ENCODE peak calls at places on chromosomes 6 and 20, in ten cellular contexts. B is A549, H is IMR-90, S is spleen, F is breast epithelium, W is right lobe of liver, Q is gastrocnemius medialis, P is heart left ventricle, E is GM12892, X is body of pancreas. O is an unnamed sample.

GRCh38 chr6:29376003-29376402 is 912 bp upstream of the OR12D3 start:
- DNase-seq in B (peak), H (no peak), S (no peak), F (no peak), W (no peak), Q (no peak), P (no peak), E (no peak), X (no peak), O (no peak)

GRCh38 chr6:36514554-36515456 is 32.5 kb downstream of the STK38 start:
- DNase-seq in B (no peak), H (no peak), S (no peak), F (no peak), W (peak), Q (no peak), P (no peak), E (no peak), X (peak), O (no peak)

GRCh38 chr6:87909849-87910248 is 137.8 kb upstream of the SPACA1 start:
- DNase-seq in B (no peak), H (peak), S (no peak), F (no peak), W (no peak), Q (no peak), P (no peak), E (no peak), X (no peak), O (peak)

GRCh38 chr20:16500197-16500596 is 73.1 kb downstream of the KIF16B start:
- DNase-seq in B (no peak), H (no peak), S (no peak), F (no peak), W (no peak), Q (no peak), P (no peak), E (no peak), X (no peak), O (no peak)

GRCh38 chr20:61355096-61355495 is 103.0 kb downstream of the CDH4 start:
- DNase-seq in B (no peak), H (no peak), S (peak), F (no peak), W (no peak), Q (no peak), P (no peak), E (no peak), X (no peak), O (no peak)

GRCh38 chr20:22333885-22334545 is 250.4 kb downstream of the FOXA2 start:
- DNase-seq in B (peak), H (peak), S (no peak), F (peak), W (no peak), Q (peak), P (peak), E (peak), X (peak), O (peak)

GRCh38 chr6:152146385-152146784 is 338.9 kb downstream of the ESR1 start:
- DNase-seq in B (no peak), H (peak), S (no peak), F (no peak), W (no peak), Q (no peak), P (no peak), E (no peak), X (no peak), O (peak)

GRCh38 chr20:48937674-48938073 is 16.2 kb downstream of the ARFGEF2 start:
- DNase-seq in B (no peak), H (no peak), S (no peak), F (no peak), W (no peak), Q (no peak), P (no peak), E (no peak), X (peak), O (no peak)

GRCh38 chr6:5139828-5140771 is 55.0 kb downstream of the PPP1R3G start:
- DNase-seq in B (no peak), H (no peak), S (no peak), F (no peak), W (no peak), Q (no peak), P (no peak), E (no peak), X (no peak), O (no peak)

GRCh38 chr6:42251500-42251899 is 33.8 kb upstream of the MRPS10 start:
- DNase-seq in B (no peak), H (peak), S (no peak), F (no peak), W (no peak), Q (no peak), P (no peak), E (no peak), X (no peak), O (no peak)

GRCh38 chr6:3696525-3696924 is 55.0 kb downstream of the PXDC1 start:
- DNase-seq in B (no peak), H (peak), S (no peak), F (no peak), W (no peak), Q (no peak), P (no peak), E (no peak), X (no peak), O (no peak)

GRCh38 chr6:30533460-30534294 is 22.6 kb downstream of the GNL1 start:
- DNase-seq in B (no peak), H (no peak), S (no peak), F (no peak), W (peak), Q (no peak), P (no peak), E (no peak), X (no peak), O (no peak)

GRCh38 chr6:19070520-19070919 is 683.4 kb downstream of the RNF144B start:
- DNase-seq in B (no peak), H (no peak), S (no peak), F (no peak), W (no peak), Q (no peak), P (no peak), E (no peak), X (no peak), O (no peak)

GRCh38 chr20:14478126-14478525 is 140.7 kb upstream of the FLRT3 start:
- DNase-seq in B (no peak), H (no peak), S (no peak), F (no peak), W (no peak), Q (no peak), P (no peak), E (no peak), X (no peak), O (no peak)

GRCh38 chr20:13638162-13638495 is 603 bp downstream of the TASP1 start:
- DNase-seq in B (peak), H (peak), S (no peak), F (no peak), W (no peak), Q (no peak), P (no peak), E (no peak), X (no peak), O (no peak)

GRCh38 chr6:501891-502601 is 110.5 kb downstream of the IRF4 start:
- DNase-seq in B (no peak), H (no peak), S (peak), F (no peak), W (no peak), Q (no peak), P (no peak), E (peak), X (no peak), O (peak)

GRCh38 chr6:11964101-11964500 is 48.0 kb upstream of the HIVEP1 start:
- DNase-seq in B (no peak), H (no peak), S (no peak), F (no peak), W (no peak), Q (no peak), P (no peak), E (no peak), X (no peak), O (no peak)

GRCh38 chr20:19074828-19075516 is 137.5 kb upstream of the SLC24A3 start:
- DNase-seq in B (no peak), H (no peak), S (peak), F (peak), W (peak), Q (no peak), P (no peak), E (peak), X (no peak), O (no peak)

GRCh38 chr6:143804835-143805239 is 38.3 kb upstream of the LTV1 start:
- DNase-seq in B (no peak), H (no peak), S (no peak), F (no peak), W (no peak), Q (no peak), P (no peak), E (no peak), X (no peak), O (no peak)

GRCh38 chr6:43478008-43478372 is 620 bp downstream of the TJAP1 start:
- DNase-seq in B (no peak), H (no peak), S (no peak), F (no peak), W (no peak), Q (no peak), P (no peak), E (no peak), X (no peak), O (no peak)

GRCh38 chr6:1856381-1856780 is 246.7 kb downstream of the FOXC1 start:
- DNase-seq in B (no peak), H (peak), S (no peak), F (no peak), W (no peak), Q (no peak), P (no peak), E (peak), X (no peak), O (no peak)

GRCh38 chr6:139323511-139324445 is 32.0 kb upstream of the TXLNB start:
- DNase-seq in B (peak), H (peak), S (peak), F (peak), W (peak), Q (peak), P (peak), E (no peak), X (peak), O (peak)

GRCh38 chr6:22106445-22106844 is 190.4 kb downstream of the PRL start:
- DNase-seq in B (no peak), H (no peak), S (no peak), F (no peak), W (no peak), Q (no peak), P (no peak), E (no peak), X (no peak), O (no peak)

GRCh38 chr20:41149679-41150131 is 12.4 kb downstream of the PLCG1 start:
- DNase-seq in B (peak), H (peak), S (no peak), F (no peak), W (peak), Q (no peak), P (no peak), E (no peak), X (no peak), O (peak)

GRCh38 chr20:34185766-34186620 is 55.2 kb upstream of the ASIP start:
- DNase-seq in B (no peak), H (no peak), S (no peak), F (no peak), W (no peak), Q (no peak), P (no peak), E (no peak), X (no peak), O (no peak)

GRCh38 chr6:21109421-21110178 is 484.0 kb upstream of the SOX4 start:
- DNase-seq in B (peak), H (peak), S (no peak), F (no peak), W (no peak), Q (no peak), P (no peak), E (no peak), X (no peak), O (peak)

GRCh38 chr20:16732506-16733152 is 2.8 kb downstream of the SNRPB2 start:
- DNase-seq in B (no peak), H (no peak), S (no peak), F (no peak), W (no peak), Q (no peak), P (no peak), E (no peak), X (no peak), O (no peak)

DNA sequence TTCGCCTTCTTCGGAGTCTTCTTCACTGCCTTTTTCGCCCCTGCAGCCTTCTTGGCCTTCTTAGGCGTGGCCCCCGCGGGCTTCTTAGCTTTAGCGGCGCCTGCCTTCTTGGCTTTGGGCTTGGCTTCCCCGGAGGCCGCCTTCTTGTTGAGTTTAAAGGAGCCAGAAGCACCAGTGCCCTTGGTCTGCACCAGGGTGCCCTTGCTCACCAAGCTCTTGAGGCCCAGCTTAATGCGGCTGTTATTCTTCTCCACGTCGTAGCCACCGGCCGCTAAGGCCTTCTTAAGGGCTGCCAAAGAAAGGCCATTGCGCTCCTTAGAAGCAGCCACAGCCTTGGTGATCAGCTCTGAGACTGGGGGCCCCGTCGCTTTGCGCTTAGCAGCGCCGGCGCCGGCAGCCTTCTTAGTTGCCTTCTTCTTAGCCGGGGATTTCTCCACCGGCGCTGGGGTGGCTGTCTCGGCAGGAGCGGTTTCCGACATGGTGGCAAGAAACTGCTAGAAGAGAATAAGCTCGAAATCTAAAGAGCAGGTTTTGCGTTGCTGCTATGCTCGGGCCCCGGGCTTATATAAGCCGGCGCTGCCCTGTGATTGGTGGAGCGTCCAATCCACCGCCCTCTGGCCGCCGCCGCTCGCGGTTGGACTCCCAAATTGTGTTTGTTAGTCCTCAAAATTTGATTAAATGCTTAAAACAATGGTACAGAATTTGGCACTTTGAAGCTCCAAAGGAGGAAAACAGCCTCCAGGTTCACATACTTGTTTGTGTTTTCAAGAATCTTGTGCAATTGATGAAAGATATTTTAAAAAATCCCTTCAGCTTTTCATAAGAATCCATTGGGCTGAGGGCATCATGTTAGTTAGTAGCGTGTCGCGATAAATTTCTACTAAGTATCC is 44.9 kb downstream of the OR2B2 start:
- DNase-seq in B (peak), H (peak), S (peak), F (no peak), W (peak), Q (peak), P (peak), E (no peak), X (peak), O (peak)
- TF ChIP-seq POLR2A in B (peak), H (peak), S (peak), F (peak), W (peak), Q (no peak), P (peak), E (peak), X (no peak), O (peak)

DNA sequence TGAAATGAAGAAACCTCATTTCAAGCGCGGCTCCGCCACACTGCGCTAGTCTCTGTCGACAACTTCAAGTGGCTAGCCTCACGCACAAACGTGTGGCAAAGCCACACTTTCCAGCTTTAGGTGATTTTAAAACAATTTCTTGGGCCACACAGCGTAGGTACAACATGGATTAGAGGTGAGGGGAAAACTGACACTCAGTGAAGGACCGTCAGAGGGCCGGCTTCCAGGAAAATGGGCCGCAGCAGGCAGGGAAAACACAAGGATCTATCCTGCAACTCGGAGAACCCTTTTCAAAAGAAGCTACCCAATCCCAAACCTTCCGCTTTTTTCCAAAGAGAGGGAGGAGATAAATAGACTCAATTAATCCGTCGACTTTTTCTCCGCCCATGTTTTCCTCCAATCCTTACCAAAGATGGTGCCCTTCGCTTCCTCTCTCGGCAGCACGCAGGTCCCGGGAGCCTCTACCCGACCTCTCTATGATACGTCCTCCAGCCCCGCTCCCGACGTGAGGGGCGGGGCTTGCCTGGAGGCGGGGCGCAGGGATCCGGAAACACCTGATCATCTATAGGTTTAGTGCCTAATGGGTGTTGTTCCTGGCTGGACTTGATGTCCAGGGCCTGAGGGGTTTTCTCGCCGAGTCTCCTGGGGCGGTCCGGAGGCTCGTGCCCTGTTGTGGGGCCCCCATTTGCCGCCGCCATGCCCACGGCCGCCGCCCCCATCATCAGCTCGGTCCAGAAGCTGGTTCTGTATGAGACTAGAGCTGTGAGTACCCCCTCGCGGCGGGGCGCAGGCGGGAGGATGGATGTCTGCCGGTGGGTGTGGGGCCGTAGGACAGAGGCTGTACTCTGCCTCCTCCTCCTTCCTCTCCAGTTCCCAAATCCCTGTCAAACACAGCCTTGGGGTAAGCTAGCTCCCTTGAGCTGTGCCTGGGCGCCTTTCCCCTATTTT is at the start of the genes AK9 and FIG4:
- DNase-seq in B (peak), H (peak), S (peak), F (peak), W (peak), Q (peak), P (peak), E (peak), X (peak), O (peak)
- TF ChIP-seq POLR2A in B (peak), H (peak), S (peak), F (no peak), W (peak), Q (peak), P (peak), E (peak), X (peak), O (peak)

GRCh38 chr6:56843476-56844349 is 111.2 kb upstream of the BEND6 start:
- DNase-seq in B (peak), H (peak), S (peak), F (no peak), W (peak), Q (peak), P (peak), E (peak), X (peak), O (peak)
- TF ChIP-seq POLR2A in B (peak), H (no peak), S (peak), F (no peak), W (no peak), Q (peak), P (peak), E (no peak), X (peak), O (peak)

GRCh38 chr6:27864906-27865883 is 47.0 kb downstream of the OR2B2 start:
- DNase-seq in B (peak), H (peak), S (peak), F (peak), W (peak), Q (no peak), P (peak), E (peak), X (peak), O (peak)

GRCh38 chr6:27865952-27866369 is 46.2 kb downstream of the OR2B2 start:
- DNase-seq in B (peak), H (no peak), S (peak), F (no peak), W (no peak), Q (no peak), P (no peak), E (no peak), X (no peak), O (no peak)

GRCh38 chr6:27867941-27868705 is 44.1 kb downstream of the OR2B2 start:
- DNase-seq in B (no peak), H (peak), S (no peak), F (no peak), W (no peak), Q (no peak), P (no peak), E (no peak), X (no peak), O (no peak)

GRCh38 chr6:27863962-27864905 is 48.0 kb downstream of the OR2B2 start:
- DNase-seq in B (no peak), H (peak), S (peak), F (no peak), W (no peak), Q (no peak), P (peak), E (no peak), X (peak), O (no peak)

GRCh38 chr6:27866370-27867050 is 45.7 kb downstream of the OR2B2 start:
- DNase-seq in B (peak), H (peak), S (no peak), F (no peak), W (no peak), Q (no peak), P (no peak), E (no peak), X (no peak), O (no peak)
- TF ChIP-seq POLR2A in B (no peak), H (no peak), S (no peak), F (no peak), W (no peak), Q (no peak), P (no peak), E (peak), X (no peak), O (no peak)